ENCODE peak calls at places on chromosomes 2 and 18, in four cellular contexts. Q is H9, J is IMR-90, K is H1. Y is an unnamed sample.

GRCh38 chr18:62796216-62796621 is 80.9 kb downstream of the PHLPP1 start:
- DNase-seq in Q (no peak), J (no peak), K (no peak), Y (no peak)

GRCh38 chr2:165203689-165204559 is at the start of gene SCN3A:
- DNase-seq in Q (peak), J (peak), K (no peak), Y (peak)

GRCh38 chr2:100779908-100780202 is 40.1 kb upstream of the NPAS2 start:
- DNase-seq in Q (no peak), J (no peak), K (no peak), Y (no peak)

GRCh38 chr2:100820346-100821254 is 661 bp downstream of the NPAS2 start:
- DNase-seq in Q (no peak), J (no peak), K (peak), Y (no peak)

GRCh38 chr18:76504749-76505148 is 9.7 kb upstream of the ZNF516 start:
- DNase-seq in Q (no peak), J (no peak), K (no peak), Y (no peak)

GRCh38 chr18:13614701-13615288 is 111.6 kb downstream of the FAM210A start:
- DNase-seq in Q (no peak), J (no peak), K (no peak), Y (no peak)

GRCh38 chr2:241798081-241798630 is 10.8 kb upstream of the NEU4 start:
- DNase-seq in Q (no peak), J (no peak), K (no peak), Y (no peak)

GRCh38 chr2:15735738-15736326 is 144.2 kb downstream of the DDX1 start:
- DNase-seq in Q (peak), J (no peak), K (no peak), Y (no peak)

GRCh38 chr2:203280428-203281064 is 41.7 kb downstream of the CYP20A1 start:
- DNase-seq in Q (no peak), J (no peak), K (no peak), Y (no peak)

GRCh38 chr2:25109822-25110221 is 58.6 kb downstream of the POMC start:
- DNase-seq in Q (no peak), J (no peak), K (no peak), Y (no peak)

GRCh38 chr18:2843161-2843560 is 3.6 kb upstream of the EMILIN2 start:
- DNase-seq in Q (no peak), J (no peak), K (no peak), Y (no peak)

GRCh38 chr2:73268831-73269685 is 15.2 kb downstream of the FBXO41 start:
- DNase-seq in Q (peak), J (peak), K (peak), Y (peak)

GRCh38 chr2:64853894-64854293 is 135.3 kb upstream of the SLC1A4 start:
- DNase-seq in Q (no peak), J (no peak), K (no peak), Y (no peak)

GRCh38 chr18:24208270-24209035 is 69.6 kb downstream of the CABYR start:
- DNase-seq in Q (no peak), J (no peak), K (no peak), Y (peak)

GRCh38 chr2:222993920-222994650 is 57.9 kb upstream of the KCNE4 start:
- DNase-seq in Q (no peak), J (peak), K (no peak), Y (peak)

GRCh38 chr2:28626891-28627421 is 124.7 kb upstream of the PPP1CB start:
- DNase-seq in Q (no peak), J (peak), K (no peak), Y (no peak)

GRCh38 chr2:228646061-228646460 is 464.6 kb upstream of the SPHKAP start:
- DNase-seq in Q (no peak), J (peak), K (no peak), Y (no peak)

GRCh38 chr2:212777020-212777491 is 238.5 kb upstream of the ERBB4 start:
- DNase-seq in Q (no peak), J (peak), K (no peak), Y (peak)

GRCh38 chr2:109381327-109381820 is 232.4 kb downstream of the SEPTIN10 start:
- DNase-seq in Q (peak), J (no peak), K (peak), Y (no peak)

GRCh38 chr2:31296641-31297287 is 62.8 kb downstream of the EHD3 start:
- DNase-seq in Q (no peak), J (peak), K (no peak), Y (no peak)

GRCh38 chr2:130327703-130328527 is 14.8 kb upstream of the IMP4 start:
- DNase-seq in Q (peak), J (peak), K (peak), Y (peak)

GRCh38 chr18:3541549-3542386 is 91.8 kb downstream of the TGIF1 start:
- DNase-seq in Q (no peak), J (no peak), K (no peak), Y (no peak)

GRCh38 chr2:2564300-2565085 is 233.4 kb upstream of the MYT1L start:
- DNase-seq in Q (peak), J (no peak), K (no peak), Y (peak)

GRCh38 chr2:120794716-120795115 is 59.0 kb downstream of the GLI2 start:
- DNase-seq in Q (no peak), J (peak), K (no peak), Y (no peak)

GRCh38 chr2:188380280-188380679 is 88.6 kb downstream of the GULP1 start:
- DNase-seq in Q (no peak), J (no peak), K (no peak), Y (no peak)

GRCh38 chr2:168373468-168373867 is 82.6 kb upstream of the CERS6 start:
- DNase-seq in Q (no peak), J (no peak), K (no peak), Y (no peak)

GRCh38 chr18:31225668-31226067 is 63.0 kb upstream of the DSC1 start:
- DNase-seq in Q (peak), J (peak), K (no peak), Y (peak)

GRCh38 chr2:187206071-187206470 is 242.0 kb downstream of the CALCRL start:
- DNase-seq in Q (no peak), J (no peak), K (no peak), Y (peak)

GRCh38 chr2:222483513-222484039 is 59.2 kb downstream of the SGPP2 start:
- DNase-seq in Q (no peak), J (no peak), K (no peak), Y (peak)

GRCh38 chr2:172829229-172829628 is 93.6 kb downstream of the RAPGEF4 start:
- DNase-seq in Q (no peak), J (peak), K (no peak), Y (peak)

GRCh38 chr18:12361770-12362378 is 15.2 kb downstream of the AFG3L2 start:
- DNase-seq in Q (no peak), J (peak), K (no peak), Y (no peak)

GRCh38 chr2:217367464-217367863 is 507.6 kb upstream of the TNP1 start:
- DNase-seq in Q (no peak), J (peak), K (no peak), Y (no peak)

GRCh38 chr18:9539283-9539682 is 64.0 kb downstream of the RALBP1 start:
- DNase-seq in Q (no peak), J (peak), K (no peak), Y (no peak)

GRCh38 chr18:48683661-48684060 is 144.8 kb downstream of the CTIF start:
- DNase-seq in Q (no peak), J (no peak), K (no peak), Y (no peak)

GRCh38 chr2:135473567-135473966 is 57.5 kb downstream of the ZRANB3 start:
- DNase-seq in Q (no peak), J (peak), K (no peak), Y (peak)

GRCh38 chr2:189157431-189157830 is 22.1 kb downstream of the COL5A2 start:
- DNase-seq in Q (no peak), J (peak), K (no peak), Y (no peak)

DNA sequence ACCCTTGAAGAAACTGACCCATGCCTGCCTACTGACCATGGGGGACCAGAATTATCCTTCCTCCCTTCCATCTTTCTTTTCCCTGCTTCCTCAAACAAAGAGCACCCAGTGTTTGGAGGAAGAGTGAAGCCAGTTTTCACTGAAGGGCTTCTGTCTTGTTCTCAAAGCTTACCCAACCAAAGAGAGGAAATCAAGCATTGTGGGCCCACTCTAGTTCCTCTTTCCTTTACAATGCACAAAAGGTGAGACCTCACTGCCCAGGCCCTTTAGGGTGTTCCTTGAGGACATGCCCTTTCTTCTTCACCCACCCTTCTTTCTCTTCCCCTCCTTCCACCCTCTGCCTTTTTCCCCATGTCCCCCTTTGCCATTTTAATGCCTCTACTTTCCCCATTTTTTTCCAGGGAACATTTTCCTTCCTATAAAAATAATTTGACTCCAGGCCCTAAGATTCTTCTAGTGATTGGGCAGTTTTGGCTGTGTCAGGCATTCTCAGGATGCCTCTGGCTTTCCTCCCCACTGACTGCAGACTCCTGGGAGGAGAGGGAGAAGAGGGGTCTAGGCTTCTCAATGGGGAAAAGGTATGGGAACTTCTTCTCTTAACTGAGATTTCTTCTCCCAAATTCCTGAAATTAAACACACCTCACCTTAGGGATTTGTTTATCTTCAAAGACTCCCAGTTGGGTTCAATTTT is 126.6 kb upstream of the RMDN2 start:
- DNase-seq in Q (no peak), J (peak), K (no peak), Y (no peak)
- H2BK120ac ChIP-seq in Q (no peak), J (peak), K (no peak), Y (no peak)

GRCh38 chr2:66957677-66958076 is 439.5 kb upstream of the ETAA1 start:
- DNase-seq in Q (no peak), J (no peak), K (no peak), Y (no peak)
- H3K56ac ChIP-seq in Q (no peak), J (no peak), K (no peak), Y (no peak)

GRCh38 chr18:75221397-75221796 is 10.8 kb downstream of the TSHZ1 start:
- DNase-seq in Q (no peak), J (peak), K (no peak), Y (no peak)
- H3K27ac ChIP-seq in Q (no peak), J (no peak), K (no peak), Y (no peak)

GRCh38 chr2:9802576-9802993 is 40.7 kb upstream of the TAF1B start:
- DNase-seq in Q (no peak), J (no peak), K (no peak), Y (no peak)
- H2BK120ac ChIP-seq in Q (no peak), J (peak), K (no peak), Y (no peak)

GRCh38 chr2:46086578-46087070 is 210.6 kb upstream of the EPAS1 start:
- DNase-seq in Q (no peak), J (no peak), K (no peak), Y (no peak)
- H3K56ac ChIP-seq in Q (no peak), J (no peak), K (no peak), Y (no peak)

GRCh38 chr2:127643698-127644660 is 2.0 kb upstream of the GPR17 start:
- DNase-seq in Q (no peak), J (no peak), K (no peak), Y (peak)
- H3K27ac ChIP-seq in Q (no peak), J (no peak), K (no peak), Y (no peak)

DNA sequence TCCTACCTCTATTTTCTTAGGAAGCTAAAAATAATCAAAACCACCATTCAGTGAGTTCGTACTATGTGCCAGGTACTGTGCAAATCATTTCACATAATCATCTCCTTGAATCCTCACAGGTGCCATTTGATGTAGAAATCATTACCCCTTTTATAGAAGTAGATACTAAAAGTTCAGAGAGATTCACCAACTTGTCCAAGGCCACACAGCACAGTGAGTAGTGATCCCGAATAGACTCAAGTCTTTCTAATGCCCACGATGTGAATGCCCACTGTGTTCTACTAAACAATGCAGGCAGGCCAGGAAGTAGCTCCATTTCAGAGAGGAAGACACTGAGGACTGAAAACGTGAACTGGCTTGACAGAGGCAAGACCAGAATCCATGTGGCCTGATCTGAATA is 68.8 kb downstream of the ANTXR1 start:
- DNase-seq in Q (no peak), J (no peak), K (no peak), Y (no peak)
- H2BK120ac ChIP-seq in Q (no peak), J (peak), K (no peak), Y (no peak)

GRCh38 chr2:128799284-128799552 is 480.6 kb upstream of the HS6ST1 start:
- DNase-seq in Q (peak), J (no peak), K (no peak), Y (no peak)

GRCh38 chr2:128797533-128797932 is 478.9 kb upstream of the HS6ST1 start:
- DNase-seq in Q (no peak), J (no peak), K (no peak), Y (no peak)

GRCh38 chr2:128797937-128798336 is 479.3 kb upstream of the HS6ST1 start:
- DNase-seq in Q (peak), J (no peak), K (peak), Y (no peak)

GRCh38 chr2:128799736-128800135 is 481.1 kb upstream of the HS6ST1 start:
- DNase-seq in Q (no peak), J (no peak), K (no peak), Y (no peak)

GRCh38 chr2:128798502-128799283 is 480.0 kb upstream of the HS6ST1 start:
- DNase-seq in Q (peak), J (no peak), K (no peak), Y (no peak)
- H3K56ac ChIP-seq in Q (no peak), J (no peak), K (no peak), Y (no peak)